ENCODE peak calls at places on chromosomes 11 and 22, in four cellular contexts. One of them, this sample, is unnamed.

GRCh38 chr11:36073411-36074203 is 129.7 kb downstream of the LDLRAD3 start:
- DNase-seq in endothelial cell of umbilical vein: peak; percentile 90
- DNase-seq in heart left ventricle: peak; percentile 47
- DNase-seq in K562: no peak
- DNase-seq in this sample: no peak

GRCh38 chr11:78080084-78080817 is 589 bp upstream of the NDUFC2 start:
- DNase-seq in heart left ventricle: no peak
- DNase-seq in K562: no peak
- DNase-seq in endothelial cell of umbilical vein: no peak
- DNase-seq in this sample: no peak

GRCh38 chr11:58796333-58797049 is 48.0 kb downstream of the GLYATL2 start:
- DNase-seq in K562: no peak
- DNase-seq in heart left ventricle: no peak
- DNase-seq in endothelial cell of umbilical vein: no peak
- DNase-seq in this sample: no peak

GRCh38 chr11:15828241-15828903 is 528.0 kb downstream of the SOX6 start:
- DNase-seq in K562: no peak
- DNase-seq in endothelial cell of umbilical vein: no peak
- DNase-seq in heart left ventricle: no peak
- DNase-seq in this sample: no peak

GRCh38 chr11:127564803-127565202 is 564.2 kb upstream of the KIRREL3 start:
- DNase-seq in heart left ventricle: no peak
- DNase-seq in endothelial cell of umbilical vein: no peak
- DNase-seq in K562: no peak
- DNase-seq in this sample: no peak

GRCh38 chr11:92311616-92312449 is 87.2 kb downstream of the FAT3 start:
- DNase-seq in heart left ventricle: no peak
- DNase-seq in endothelial cell of umbilical vein: no peak
- DNase-seq in K562: no peak
- DNase-seq in this sample: no peak

GRCh38 chr11:113881856-113882255 is 6.5 kb upstream of the USP28 start:
- DNase-seq in endothelial cell of umbilical vein: no peak
- DNase-seq in heart left ventricle: no peak
- DNase-seq in K562: peak; percentile 35
- DNase-seq in this sample: no peak

GRCh38 chr11:112961146-112961668 is at the start of gene NCAM1:
- DNase-seq in heart left ventricle: peak; percentile 88
- DNase-seq in endothelial cell of umbilical vein: peak; percentile 34
- DNase-seq in K562: peak; percentile 32
- DNase-seq in this sample: peak; percentile 10

GRCh38 chr22:46171940-46172339 is 21.6 kb downstream of the PPARA start:
- DNase-seq in endothelial cell of umbilical vein: no peak
- DNase-seq in K562: no peak
- DNase-seq in heart left ventricle: no peak
- DNase-seq in this sample: no peak

GRCh38 chr11:2988996-2989395 is 3.1 kb downstream of the NAP1L4 start:
- DNase-seq in endothelial cell of umbilical vein: peak; percentile 58
- DNase-seq in heart left ventricle: no peak
- DNase-seq in K562: no peak
- DNase-seq in this sample: peak; percentile 16

GRCh38 chr11:132125855-132126841 is 755.7 kb downstream of the NTM start:
- DNase-seq in K562: no peak
- DNase-seq in endothelial cell of umbilical vein: peak; percentile 48
- DNase-seq in heart left ventricle: peak; percentile 28
- DNase-seq in this sample: no peak

GRCh38 chr22:35205956-35206355 is 51.3 kb upstream of the HMGXB4 start:
- DNase-seq in heart left ventricle: no peak
- DNase-seq in endothelial cell of umbilical vein: no peak
- DNase-seq in K562: no peak
- DNase-seq in this sample: no peak

GRCh38 chr22:49812838-49813237 is 14.8 kb downstream of the BRD1 start:
- DNase-seq in K562: no peak
- DNase-seq in endothelial cell of umbilical vein: no peak
- DNase-seq in heart left ventricle: no peak
- DNase-seq in this sample: no peak

GRCh38 chr22:32410459-32410858 is 1.6 kb downstream of the RTCB start:
- DNase-seq in heart left ventricle: no peak
- DNase-seq in endothelial cell of umbilical vein: no peak
- DNase-seq in K562: no peak
- DNase-seq in this sample: no peak
- H3K4me3 ChIP-seq in heart left ventricle: peak overlapping the region; percentile 93
- H3K4me3 ChIP-seq in endothelial cell of umbilical vein: no peak overlapping the region
- H3K4me3 ChIP-seq in K562: no peak overlapping the region
- H3K4me3 ChIP-seq in this sample: no peak overlapping the region

GRCh38 chr22:19554834-19555404 is 30.7 kb upstream of the CLDN5 start:
- DNase-seq in endothelial cell of umbilical vein: peak; percentile 73
- DNase-seq in heart left ventricle: no peak
- DNase-seq in K562: peak; percentile 70
- DNase-seq in this sample: no peak
- TF ChIP-seq CTCF in endothelial cell of umbilical vein: peak; percentile 13
- TF ChIP-seq CTCF in heart left ventricle: no peak
- TF ChIP-seq CTCF in K562: peak; percentile 31
- TF ChIP-seq CTCF in this sample: no peak

GRCh38 chr11:63290285-63290684 is 46.9 kb upstream of the SLC22A25 start:
- DNase-seq in endothelial cell of umbilical vein: no peak
- DNase-seq in heart left ventricle: no peak
- DNase-seq in K562: no peak
- DNase-seq in this sample: no peak
- H3K4me3 ChIP-seq in endothelial cell of umbilical vein: no peak overlapping the region
- H3K4me3 ChIP-seq in heart left ventricle: no peak overlapping the region
- H3K4me3 ChIP-seq in K562: no peak overlapping the region
- H3K4me3 ChIP-seq in this sample: no peak overlapping the region

DNA sequence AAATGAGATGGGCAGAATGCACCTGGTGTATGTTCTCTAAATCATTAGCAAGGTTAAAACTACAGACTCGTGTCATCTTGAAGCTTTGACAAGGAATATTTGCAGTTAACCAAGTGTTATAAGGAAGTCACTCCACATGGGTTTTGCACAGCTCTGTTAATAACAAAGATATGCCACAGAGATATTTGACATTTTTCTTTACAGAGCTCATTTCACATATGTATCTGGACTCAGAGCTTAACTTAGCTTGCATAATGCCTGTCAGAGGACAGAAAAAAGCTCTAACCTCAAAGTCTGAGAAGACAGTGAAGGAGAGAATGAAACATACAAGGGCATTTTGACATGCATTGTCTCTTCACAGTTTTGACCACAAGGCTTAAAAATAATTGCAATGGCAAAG is 105.5 kb downstream of the C11orf87 start:
- DNase-seq in K562: no peak
- DNase-seq in endothelial cell of umbilical vein: no peak
- DNase-seq in heart left ventricle: no peak
- DNase-seq in this sample: no peak
- TF ChIP-seq CTCF in K562: no peak
- TF ChIP-seq CTCF in endothelial cell of umbilical vein: no peak
- TF ChIP-seq CTCF in heart left ventricle: no peak
- TF ChIP-seq CTCF in this sample: no peak

GRCh38 chr22:48488611-48489456 is 1338.8 kb downstream of the BRD1 start:
- DNase-seq in endothelial cell of umbilical vein: no peak
- DNase-seq in heart left ventricle: no peak
- DNase-seq in K562: no peak
- DNase-seq in this sample: no peak
- H3K4me3 ChIP-seq in endothelial cell of umbilical vein: no peak overlapping the region
- H3K4me3 ChIP-seq in heart left ventricle: no peak overlapping the region
- H3K4me3 ChIP-seq in K562: no peak overlapping the region
- H3K4me3 ChIP-seq in this sample: no peak overlapping the region

GRCh38 chr11:122833133-122833470 is 5.2 kb upstream of the CRTAM start:
- DNase-seq in K562: no peak
- DNase-seq in endothelial cell of umbilical vein: no peak
- DNase-seq in heart left ventricle: no peak
- DNase-seq in this sample: no peak
- TF ChIP-seq CTCF in K562: no peak
- TF ChIP-seq CTCF in endothelial cell of umbilical vein: no peak
- TF ChIP-seq CTCF in heart left ventricle: no peak
- TF ChIP-seq CTCF in this sample: no peak

GRCh38 chr22:39350803-39351688 is 1.3 kb downstream of the SYNGR1 start:
- DNase-seq in K562: no peak
- DNase-seq in heart left ventricle: no peak
- DNase-seq in endothelial cell of umbilical vein: no peak
- DNase-seq in this sample: no peak

GRCh38 chr22:39351689-39352214 is 2.0 kb downstream of the SYNGR1 start:
- DNase-seq in endothelial cell of umbilical vein: no peak
- DNase-seq in K562: no peak
- DNase-seq in heart left ventricle: no peak
- DNase-seq in this sample: peak; percentile 60

GRCh38 chr22:39349506-39349966 is 255 bp upstream of the SYNGR1 start:
- DNase-seq in heart left ventricle: peak; percentile 54
- DNase-seq in K562: peak; percentile 96
- DNase-seq in endothelial cell of umbilical vein: no peak
- DNase-seq in this sample: peak; percentile 81

GRCh38 chr22:39348909-39349505 is 784 bp upstream of the SYNGR1 start:
- DNase-seq in K562: no peak
- DNase-seq in endothelial cell of umbilical vein: no peak
- DNase-seq in heart left ventricle: peak; percentile 43
- DNase-seq in this sample: no peak

DNA sequence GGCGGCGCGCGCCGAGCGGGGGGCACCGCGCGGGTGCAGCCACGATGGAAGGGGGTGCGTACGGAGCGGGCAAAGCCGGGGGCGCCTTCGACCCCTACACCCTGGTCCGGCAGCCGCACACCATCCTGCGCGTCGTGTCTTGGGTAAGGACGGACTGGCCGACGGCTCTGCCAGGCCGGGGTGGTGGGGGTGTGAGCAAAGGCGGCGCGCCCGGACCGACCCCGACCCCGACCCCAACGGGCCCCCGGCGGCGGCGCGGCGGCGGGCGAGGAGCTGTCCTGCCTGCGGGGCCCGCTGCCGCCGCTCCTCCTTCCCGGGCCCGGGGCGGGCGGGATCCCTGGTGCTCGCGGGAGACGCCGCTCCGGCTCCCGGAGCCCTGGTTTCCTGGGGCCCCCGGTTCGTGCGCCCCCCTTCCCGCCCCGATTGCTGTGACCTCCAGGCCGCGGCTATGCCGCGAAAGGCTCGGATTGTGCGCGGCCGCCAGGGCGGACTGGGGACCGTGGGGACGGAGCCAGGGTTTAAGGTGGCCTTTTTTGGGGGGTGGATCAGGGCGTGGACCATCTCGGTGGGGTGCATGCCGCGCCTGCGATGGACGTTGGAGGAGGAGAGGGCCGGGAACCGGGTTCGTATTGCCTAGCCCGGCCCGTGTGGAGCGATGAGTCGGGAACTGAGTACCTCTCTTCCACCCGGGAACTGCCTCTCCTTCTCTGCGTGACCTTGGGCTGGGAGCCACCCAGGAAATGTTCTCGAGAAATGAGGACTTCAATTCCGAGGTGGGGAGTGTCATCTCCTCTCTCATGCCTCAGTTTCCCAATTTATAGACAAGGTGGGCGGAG is at the start of gene SYNGR1:
- DNase-seq in K562: peak; percentile 54
- DNase-seq in heart left ventricle: peak; percentile 33
- DNase-seq in endothelial cell of umbilical vein: no peak
- DNase-seq in this sample: peak; percentile 18
- H3K4me3 ChIP-seq in K562: peak within 1 kb of the TSS; percentile 51
- H3K4me3 ChIP-seq in heart left ventricle: peak within 1 kb of the TSS; percentile 80
- H3K4me3 ChIP-seq in endothelial cell of umbilical vein: peak within 1 kb of the TSS; percentile 61
- H3K4me3 ChIP-seq in this sample: peak within 1 kb of the TSS; percentile 75

DNA sequence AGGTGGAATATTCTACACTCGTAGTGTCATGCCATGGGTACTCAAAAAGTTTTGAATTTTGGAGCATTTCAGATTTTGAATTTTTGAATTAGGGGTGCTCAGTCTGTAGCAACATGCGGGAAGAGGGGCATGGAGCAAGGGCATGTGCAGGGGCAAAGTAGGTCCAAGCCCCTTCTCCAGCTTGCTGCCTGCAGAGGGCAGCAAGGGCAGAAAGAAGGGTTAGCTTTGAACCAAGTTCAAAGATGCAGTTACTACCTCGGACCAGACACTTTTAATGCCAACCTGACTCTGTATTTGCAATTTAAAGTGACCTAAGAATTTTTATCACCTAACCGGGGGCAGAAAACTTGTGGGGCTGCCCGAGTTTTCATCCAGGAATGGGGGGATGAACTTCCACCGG is 68.2 kb downstream of the CD82 start:
- DNase-seq in heart left ventricle: peak; percentile 12
- DNase-seq in endothelial cell of umbilical vein: no peak
- DNase-seq in K562: no peak
- DNase-seq in this sample: peak; percentile 11
- TF ChIP-seq CTCF in heart left ventricle: no peak
- TF ChIP-seq CTCF in endothelial cell of umbilical vein: no peak
- TF ChIP-seq CTCF in K562: peak; percentile 29
- TF ChIP-seq CTCF in this sample: peak; percentile 65

GRCh38 chr22:43998865-43999264 is 25.2 kb upstream of the PARVB start:
- DNase-seq in K562: no peak
- DNase-seq in endothelial cell of umbilical vein: no peak
- DNase-seq in heart left ventricle: no peak
- DNase-seq in this sample: no peak
- H3K4me3 ChIP-seq in K562: no peak overlapping the region
- H3K4me3 ChIP-seq in endothelial cell of umbilical vein: no peak overlapping the region
- H3K4me3 ChIP-seq in heart left ventricle: no peak overlapping the region
- H3K4me3 ChIP-seq in this sample: no peak overlapping the region

This sample was measured in OCI-LY7.